ENCODE peak calls at places on chromosome 19, in ten cellular contexts. One of them, this sample, is unnamed.

GRCh38 chr19:7869453-7869909 is 4.7 kb downstream of the PRR36 start:
- DNase-seq in Peyer's patch: peak; percentile 84
- DNase-seq in cardiac fibroblast: peak; percentile 49
- DNase-seq in amygdala: peak; percentile 45
- DNase-seq in Right ventricle myocardium inferior: peak; percentile 77
- DNase-seq in GM04503: no peak
- DNase-seq in NCI-H69: no peak
- DNase-seq in NCI-H1105 treated with DMSO at 0.1 percent for 48 hours: peak; percentile 45
- DNase-seq in aorta: no peak
- DNase-seq in activated naive CD4-positive, alpha-beta T cell: peak; percentile 77
- DNase-seq in this sample: no peak

GRCh38 chr19:54069482-54069881 is 5.8 kb upstream of the VSTM1 start:
- DNase-seq in Peyer's patch: no peak
- DNase-seq in cardiac fibroblast: no peak
- DNase-seq in amygdala: no peak
- DNase-seq in Right ventricle myocardium inferior: no peak
- DNase-seq in GM04503: no peak
- DNase-seq in NCI-H69: no peak
- DNase-seq in NCI-H1105 treated with DMSO at 0.1 percent for 48 hours: no peak
- DNase-seq in aorta: no peak
- DNase-seq in activated naive CD4-positive, alpha-beta T cell: no peak
- DNase-seq in this sample: no peak

GRCh38 chr19:10521461-10522216 is 4.4 kb upstream of the S1PR5 start:
- DNase-seq in Peyer's patch: no peak
- DNase-seq in cardiac fibroblast: no peak
- DNase-seq in amygdala: no peak
- DNase-seq in Right ventricle myocardium inferior: no peak
- DNase-seq in GM04503: no peak
- DNase-seq in NCI-H69: no peak
- DNase-seq in NCI-H1105 treated with DMSO at 0.1 percent for 48 hours: no peak
- DNase-seq in aorta: no peak
- DNase-seq in activated naive CD4-positive, alpha-beta T cell: no peak
- DNase-seq in this sample: no peak

GRCh38 chr19:32316034-32316433 is 29.4 kb upstream of the ZNF507 start:
- DNase-seq in Peyer's patch: no peak
- DNase-seq in cardiac fibroblast: no peak
- DNase-seq in amygdala: no peak
- DNase-seq in Right ventricle myocardium inferior: no peak
- DNase-seq in GM04503: no peak
- DNase-seq in NCI-H69: no peak
- DNase-seq in NCI-H1105 treated with DMSO at 0.1 percent for 48 hours: no peak
- DNase-seq in aorta: no peak
- DNase-seq in activated naive CD4-positive, alpha-beta T cell: no peak
- DNase-seq in this sample: no peak

GRCh38 chr19:57949702-57950101 is 2.2 kb upstream of the ZNF256 start:
- DNase-seq in Peyer's patch: no peak
- DNase-seq in cardiac fibroblast: no peak
- DNase-seq in amygdala: no peak
- DNase-seq in Right ventricle myocardium inferior: no peak
- DNase-seq in GM04503: no peak
- DNase-seq in NCI-H69: no peak
- DNase-seq in NCI-H1105 treated with DMSO at 0.1 percent for 48 hours: no peak
- DNase-seq in aorta: no peak
- DNase-seq in activated naive CD4-positive, alpha-beta T cell: no peak
- DNase-seq in this sample: no peak

GRCh38 chr19:5696196-5697021 is 6.3 kb downstream of the RPL36 start:
- DNase-seq in Peyer's patch: no peak
- DNase-seq in cardiac fibroblast: no peak
- DNase-seq in amygdala: no peak
- DNase-seq in Right ventricle myocardium inferior: no peak
- DNase-seq in GM04503: no peak
- DNase-seq in NCI-H69: no peak
- DNase-seq in NCI-H1105 treated with DMSO at 0.1 percent for 48 hours: no peak
- DNase-seq in aorta: no peak
- DNase-seq in activated naive CD4-positive, alpha-beta T cell: no peak
- DNase-seq in this sample: no peak

GRCh38 chr19:51440846-51441409 is 17.3 kb downstream of the SIGLEC8 start:
- DNase-seq in Peyer's patch: no peak
- DNase-seq in cardiac fibroblast: no peak
- DNase-seq in amygdala: no peak
- DNase-seq in Right ventricle myocardium inferior: no peak
- DNase-seq in GM04503: no peak
- DNase-seq in NCI-H69: no peak
- DNase-seq in NCI-H1105 treated with DMSO at 0.1 percent for 48 hours: no peak
- DNase-seq in aorta: no peak
- DNase-seq in activated naive CD4-positive, alpha-beta T cell: no peak
- DNase-seq in this sample: no peak

GRCh38 chr19:44753932-44754742 is 5.6 kb downstream of the BCL3 start:
- DNase-seq in Peyer's patch: peak; percentile 96
- DNase-seq in cardiac fibroblast: peak; percentile 96
- DNase-seq in amygdala: no peak
- DNase-seq in Right ventricle myocardium inferior: peak; percentile 98
- DNase-seq in GM04503: no peak
- DNase-seq in NCI-H69: peak; percentile 88
- DNase-seq in NCI-H1105 treated with DMSO at 0.1 percent for 48 hours: no peak
- DNase-seq in aorta: peak; percentile 98
- DNase-seq in activated naive CD4-positive, alpha-beta T cell: peak; percentile 62
- DNase-seq in this sample: peak; percentile 65

GRCh38 chr19:1449467-1450442 is at the start of gene APC2:
- DNase-seq in Peyer's patch: no peak
- DNase-seq in cardiac fibroblast: no peak
- DNase-seq in amygdala: peak; percentile 83
- DNase-seq in Right ventricle myocardium inferior: no peak
- DNase-seq in GM04503: no peak
- DNase-seq in NCI-H69: peak; percentile 87
- DNase-seq in NCI-H1105 treated with DMSO at 0.1 percent for 48 hours: peak; percentile 87
- DNase-seq in aorta: no peak
- DNase-seq in activated naive CD4-positive, alpha-beta T cell: no peak
- DNase-seq in this sample: peak; percentile 66

GRCh38 chr19:16078759-16079707 is 2.7 kb downstream of the TPM4 start:
- DNase-seq in Peyer's patch: no peak
- DNase-seq in cardiac fibroblast: peak; percentile 98
- DNase-seq in amygdala: no peak
- DNase-seq in Right ventricle myocardium inferior: peak; percentile 81
- DNase-seq in GM04503: peak; percentile 96
- DNase-seq in NCI-H69: peak; percentile 45
- DNase-seq in NCI-H1105 treated with DMSO at 0.1 percent for 48 hours: no peak
- DNase-seq in aorta: peak; percentile 88
- DNase-seq in activated naive CD4-positive, alpha-beta T cell: peak; percentile 32
- DNase-seq in this sample: peak; percentile 85

GRCh38 chr19:47003611-47003935 is 16.1 kb upstream of the NPAS1 start:
- DNase-seq in Peyer's patch: no peak
- DNase-seq in cardiac fibroblast: no peak
- DNase-seq in amygdala: no peak
- DNase-seq in Right ventricle myocardium inferior: no peak
- DNase-seq in GM04503: no peak
- DNase-seq in NCI-H69: peak; percentile 72
- DNase-seq in NCI-H1105 treated with DMSO at 0.1 percent for 48 hours: no peak
- DNase-seq in aorta: no peak
- DNase-seq in activated naive CD4-positive, alpha-beta T cell: no peak
- DNase-seq in this sample: no peak

GRCh38 chr19:28454083-28454482 is 758.9 kb downstream of the UQCRFS1 start:
- DNase-seq in Peyer's patch: no peak
- DNase-seq in cardiac fibroblast: no peak
- DNase-seq in amygdala: no peak
- DNase-seq in Right ventricle myocardium inferior: no peak
- DNase-seq in GM04503: no peak
- DNase-seq in NCI-H69: no peak
- DNase-seq in NCI-H1105 treated with DMSO at 0.1 percent for 48 hours: no peak
- DNase-seq in aorta: no peak
- DNase-seq in activated naive CD4-positive, alpha-beta T cell: no peak
- DNase-seq in this sample: no peak

GRCh38 chr19:14686411-14686810 is 3.4 kb upstream of the ZNF333 start:
- DNase-seq in Peyer's patch: no peak
- DNase-seq in cardiac fibroblast: peak; percentile 27
- DNase-seq in amygdala: no peak
- DNase-seq in Right ventricle myocardium inferior: peak; percentile 73
- DNase-seq in GM04503: no peak
- DNase-seq in NCI-H69: peak; percentile 62
- DNase-seq in NCI-H1105 treated with DMSO at 0.1 percent for 48 hours: no peak
- DNase-seq in aorta: no peak
- DNase-seq in activated naive CD4-positive, alpha-beta T cell: no peak
- DNase-seq in this sample: peak; percentile 53

GRCh38 chr19:50462970-50463369 is 13.3 kb upstream of the EMC10 start:
- DNase-seq in Peyer's patch: no peak
- DNase-seq in cardiac fibroblast: no peak
- DNase-seq in amygdala: no peak
- DNase-seq in Right ventricle myocardium inferior: no peak
- DNase-seq in GM04503: no peak
- DNase-seq in NCI-H69: no peak
- DNase-seq in NCI-H1105 treated with DMSO at 0.1 percent for 48 hours: no peak
- DNase-seq in aorta: no peak
- DNase-seq in activated naive CD4-positive, alpha-beta T cell: no peak
- DNase-seq in this sample: no peak